ENCODE peak calls at places on chromosome 13, in seven cellular contexts. V is stimulated activated CD4-positive, alpha-beta T cell treated with anti-CD3 and anti-CD28 coated beads, TNF-alpha, amount 100 ng/mL, for 24 hours; A is NCI-H526 treated with DMSO at 0.1 percent for 48 hours; D is NCI-H82; S is T-helper 2 cell; M is stimulated activated CD8-positive, alpha-beta memory T cell treated with anti-CD3 and anti-CD28 coated beads, Interleukin-7, amount 100 ng/mL, for 24 hours; J is posterior cingulate gyrus. C is an unnamed sample.

GRCh38 chr13:71977028-71977427 is 110.0 kb upstream of the DACH1 start:
- DNase-seq in J (no peak), D (no peak), A (no peak), V (no peak), M (no peak), S (no peak), C (no peak)

GRCh38 chr13:58018020-58018419 is 386.5 kb downstream of the PCDH17 start:
- DNase-seq in J (peak), M (no peak), S (no peak), D (no peak), A (no peak), V (no peak), C (no peak)

GRCh38 chr13:98706446-98707110 is 45.9 kb downstream of the SLC15A1 start:
- DNase-seq in A (no peak), S (no peak), D (no peak), M (no peak), J (no peak), V (no peak), C (no peak)

GRCh38 chr13:50198508-50198907 is 183.3 kb downstream of the KCNRG start:
- DNase-seq in V (no peak), J (no peak), D (peak), S (no peak), M (no peak), A (no peak), C (no peak)

GRCh38 chr13:22883262-22883840 is 297.4 kb upstream of the SGCG start:
- DNase-seq in V (no peak), S (no peak), M (no peak), A (peak), D (no peak), J (no peak), C (no peak)

GRCh38 chr13:112828082-112828699 is 138.4 kb downstream of the ATP11A start:
- DNase-seq in V (no peak), A (no peak), D (no peak), M (no peak), S (no peak), J (no peak), C (no peak)

GRCh38 chr13:105634059-105634458 is 901.4 kb downstream of the EFNB2 start:
- DNase-seq in A (no peak), M (no peak), S (no peak), V (no peak), J (no peak), D (no peak), C (no peak)

GRCh38 chr13:23828866-23829265 is 60.3 kb downstream of the MIPEP start:
- DNase-seq in M (no peak), S (no peak), D (no peak), A (no peak), V (no peak), J (no peak), C (no peak)

GRCh38 chr13:60617863-60618733 is 221.1 kb downstream of the TDRD3 start:
- DNase-seq in M (no peak), S (no peak), J (no peak), A (no peak), D (peak), V (no peak), C (no peak)

GRCh38 chr13:107209811-107210210 is 641.9 kb upstream of the ARGLU1 start:
- DNase-seq in S (no peak), J (no peak), A (no peak), V (no peak), D (no peak), M (no peak), C (no peak)

GRCh38 chr13:113337976-113338375 is 26.0 kb downstream of the GRTP1 start:
- DNase-seq in M (no peak), S (no peak), D (no peak), A (no peak), J (peak), V (no peak), C (no peak)

GRCh38 chr13:80168089-80168850 is 172.7 kb downstream of the SPRY2 start:
- DNase-seq in J (peak), A (no peak), V (no peak), M (no peak), S (no peak), D (no peak), C (no peak)

GRCh38 chr13:36919206-36919832 is 719 bp downstream of the SMAD9 start:
- DNase-seq in V (no peak), D (peak), S (no peak), J (peak), A (peak), M (no peak), C (peak)

GRCh38 chr13:49082653-49083536 is 107.2 kb downstream of the FNDC3A start:
- DNase-seq in J (no peak), A (no peak), M (no peak), D (no peak), V (no peak), S (no peak), C (no peak)

GRCh38 chr13:31896427-31896826 is 135.1 kb upstream of the FRY start:
- DNase-seq in S (no peak), J (no peak), A (peak), V (no peak), M (no peak), D (no peak), C (no peak)

GRCh38 chr13:84430015-84430414 is 547.7 kb upstream of the SLITRK1 start:
- DNase-seq in S (no peak), V (no peak), J (no peak), A (no peak), M (no peak), D (no peak), C (no peak)

GRCh38 chr13:28488376-28489005 is 6.4 kb downstream of the FLT1 start:
- DNase-seq in V (no peak), J (no peak), S (no peak), D (no peak), M (no peak), A (no peak), C (no peak)

GRCh38 chr13:91468301-91468700 is 69.9 kb downstream of the GPC5 start:
- DNase-seq in V (no peak), S (no peak), A (no peak), D (no peak), J (no peak), M (no peak), C (no peak)

GRCh38 chr13:105962080-105962479 is 573.4 kb downstream of the EFNB2 start:
- DNase-seq in V (no peak), S (no peak), A (no peak), M (no peak), J (no peak), D (no peak), C (no peak)

GRCh38 chr13:63595811-63596210 is 2180.2 kb upstream of the PCDH20 start:
- DNase-seq in A (no peak), S (no peak), V (no peak), D (no peak), M (no peak), J (peak), C (no peak)

GRCh38 chr13:101258071-101258470 is 158.2 kb downstream of the NALCN start:
- DNase-seq in V (no peak), A (no peak), J (peak), M (peak), D (no peak), S (no peak), C (no peak)

GRCh38 chr13:30473675-30474074 is 7.9 kb upstream of the HMGB1 start:
- DNase-seq in A (no peak), D (no peak), S (no peak), M (no peak), J (no peak), V (no peak), C (no peak)

C was measured in WERI-Rb-1.